ENCODE peak calls at places on chromosomes 3 and 15, in four cellular contexts. S is K562, U is SK-N-SH, I is GM12878. B is an unnamed sample.

GRCh38 chr15:80264031-80264430 is 12.0 kb upstream of the CTXND1 start:
- DNase-seq in S (no peak), U (no peak), I (no peak), B (no peak)

GRCh38 chr3:183460059-183461052 is 31.9 kb upstream of the MCF2L2 start:
- DNase-seq in S (no peak), I (no peak), U (no peak), B (no peak)

GRCh38 chr3:27356976-27357375 is 12.2 kb downstream of the NEK10 start:
- DNase-seq in S (no peak), U (no peak), I (no peak), B (no peak)

GRCh38 chr15:71572452-71573053 is 237.8 kb upstream of the NR2E3 start:
- DNase-seq in U (no peak), I (no peak), S (no peak), B (no peak)

GRCh38 chr15:56989411-56989924 is 71.0 kb downstream of the TCF12 start:
- DNase-seq in U (no peak), I (no peak), S (no peak), B (peak; percentile 66)

GRCh38 chr15:67720556-67721175 is 104.6 kb upstream of the SKOR1 start:
- DNase-seq in U (no peak), S (peak; percentile 37), I (no peak), B (no peak)

GRCh38 chr3:106210923-106211322 is 342.1 kb upstream of the CBLB start:
- DNase-seq in S (no peak), U (no peak), I (no peak), B (no peak)

GRCh38 chr3:108127301-108127988 is 36.6 kb upstream of the CD47 start:
- DNase-seq in S (no peak), U (no peak), I (peak; percentile 34), B (no peak)

GRCh38 chr3:139328356-139328755 is 15.5 kb upstream of the MRPS22 start:
- DNase-seq in S (no peak), I (no peak), U (no peak), B (no peak)

GRCh38 chr15:78840661-78841060 is 29.4 kb upstream of the ADAMTS7 start:
- DNase-seq in I (no peak), S (no peak), U (peak; percentile 13), B (no peak)

GRCh38 chr15:88738796-88739195 is 64.4 kb upstream of the ACAN start:
- DNase-seq in U (no peak), I (no peak), S (no peak), B (no peak)

GRCh38 chr3:127034195-127034989 is 51.5 kb downstream of the PLXNA1 start:
- DNase-seq in U (no peak), I (no peak), S (no peak), B (no peak)

GRCh38 chr3:187016639-187017345 is 86.5 kb downstream of the ST6GAL1 start:
- DNase-seq in I (no peak), U (no peak), S (no peak), B (peak; percentile 53)
- TF ChIP-seq NFIC in I (no peak), U (no peak), S (no peak), B (no peak)

DNA sequence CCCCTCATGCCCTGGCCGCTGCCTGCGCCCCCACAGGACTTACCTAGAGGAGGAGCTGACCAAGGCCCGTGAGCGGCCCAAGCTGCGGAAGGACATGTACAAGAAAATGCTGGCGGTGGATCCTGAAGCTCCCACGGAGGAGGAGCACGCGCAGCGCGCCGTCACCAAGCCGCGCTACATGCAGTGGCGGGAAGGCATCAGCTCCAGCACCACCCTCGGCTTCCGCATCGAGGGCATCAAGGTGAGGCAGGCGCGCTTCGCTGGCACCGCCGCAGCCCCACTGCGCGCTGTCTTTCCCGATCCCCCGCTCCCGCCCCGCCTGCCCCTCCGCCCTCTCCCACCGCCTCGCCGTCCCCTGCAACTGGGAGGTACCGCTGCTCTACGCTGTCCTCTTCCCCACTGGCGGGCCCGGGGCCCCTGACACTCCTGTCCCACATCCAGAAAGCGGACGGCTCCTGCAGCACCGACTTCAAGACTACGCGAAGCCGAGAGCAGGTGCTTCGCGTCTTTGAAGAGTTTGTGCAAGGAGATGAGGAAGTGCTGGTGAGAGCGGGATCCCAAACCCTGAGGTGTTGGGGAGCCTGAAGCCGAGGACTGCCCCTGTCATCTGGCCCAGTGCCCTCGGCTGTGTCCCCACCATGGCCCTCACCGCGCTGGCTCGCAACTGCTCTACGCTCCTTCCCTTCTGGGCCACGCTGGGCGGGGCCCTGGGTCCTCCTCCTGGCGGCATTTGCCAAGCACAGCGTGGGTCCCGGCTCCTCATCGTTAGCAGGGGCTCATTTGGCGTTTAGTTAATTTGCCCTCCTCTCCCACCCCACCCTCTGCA is 8.5 kb downstream of the ITPKA start:
- DNase-seq in U (peak; percentile 62), S (no peak), I (no peak), B (no peak)
- H3K27me3 ChIP-seq in U (no peaks in the 10 kb centered on the region), S (no peaks in the 10 kb centered on the region), I (peaks cover 12% of the 10 kb centered on the region), B (no peaks in the 10 kb centered on the region)

GRCh38 chr3:148937477-148937876 is 53.9 kb upstream of the GYG1 start:
- DNase-seq in U (no peak), S (no peak), I (no peak), B (no peak)

GRCh38 chr3:148938931-148939330 is 52.4 kb upstream of the GYG1 start:
- DNase-seq in I (no peak), S (no peak), U (no peak), B (no peak)

GRCh38 chr3:148943531-148944200 is 47.7 kb upstream of the GYG1 start:
- DNase-seq in U (peak; percentile 70), S (peak; percentile 70), I (peak; percentile 19), B (peak; percentile 76)

GRCh38 chr3:148938306-148938705 is 53.0 kb upstream of the GYG1 start:
- DNase-seq in S (no peak), I (no peak), U (no peak), B (no peak)

GRCh38 chr3:148940983-148941382 is 50.4 kb upstream of the GYG1 start:
- DNase-seq in I (no peak), U (no peak), S (no peak), B (no peak)
- TF ChIP-seq TAF1 in I (no peak), U (no peak), S (no peak), B (no peak)

GRCh38 chr3:114178770-114179368 is at the start of gene DRD3:
- DNase-seq in S (peak; percentile 7), U (no peak), I (no peak), B (no peak)

GRCh38 chr3:114175204-114175987 is 3.5 kb downstream of the DRD3 start:
- DNase-seq in U (no peak), S (no peak), I (no peak), B (no peak)

GRCh38 chr3:114176890-114177289 is 2.0 kb downstream of the DRD3 start:
- DNase-seq in S (no peak), I (no peak), U (no peak), B (no peak)

GRCh38 chr3:114176487-114176886 is 2.4 kb downstream of the DRD3 start:
- DNase-seq in U (no peak), I (no peak), S (no peak), B (no peak)

GRCh38 chr3:114179575-114179974 is 723 bp upstream of the DRD3 start:
- DNase-seq in S (no peak), I (no peak), U (peak; percentile 42), B (peak; percentile 18)
- TF ChIP-seq NFIC in S (no peak), I (no peak), U (no peak), B (no peak)

GRCh38 chr15:34724486-34724885 is 30.3 kb downstream of the GJD2 start:
- DNase-seq in I (no peak), S (no peak), U (no peak), B (no peak)
- H3K27me3 ChIP-seq in I (peaks cover 2% of the 10 kb centered on the region), S (no peaks in the 10 kb centered on the region), U (no peaks in the 10 kb centered on the region), B (peaks cover 8% of the 10 kb centered on the region)

B was measured in HepG2.